ENCODE peak calls at places on chromosomes 4 and X, in seven cellular contexts. A, J, V, L, B, U and K are unnamed samples.
A peak's percentile ranks its signal among the peaks of the same experiment; 100 is the strongest.

GRCh38 chrX:9144643-9145290 is 110.8 kb upstream of the FAM9B start:
- DNase-seq in A (no peak), J (no peak), V (peak; percentile 31), L (peak; percentile 51), B (no peak), U (no peak), K (no peak)

GRCh38 chrX:136767104-136767941 is 13.4 kb downstream of the ARHGEF6 start:
- DNase-seq in A (peak; percentile 53), J (peak; percentile 45), V (peak; percentile 60), L (peak; percentile 75), B (peak; percentile 59), U (peak; percentile 52), K (peak; percentile 84)

GRCh38 chr4:1630266-1630665 is 53.8 kb downstream of the FAM53A start:
- DNase-seq in A (no peak), J (no peak), V (no peak), L (no peak), B (no peak), U (no peak), K (no peak)

GRCh38 chr4:108114503-108114902 is 54.2 kb downstream of the LEF1 start:
- DNase-seq in A (no peak), J (no peak), V (no peak), L (no peak), B (no peak), U (no peak), K (no peak)

GRCh38 chr4:1993169-1993516 is 15.6 kb downstream of the NELFA start:
- DNase-seq in A (no peak), J (no peak), V (no peak), L (no peak), B (no peak), U (no peak), K (no peak)

GRCh38 chr4:128776794-128777216 is 32.7 kb upstream of the JADE1 start:
- DNase-seq in A (peak; percentile 64), J (peak; percentile 70), V (peak; percentile 94), L (peak; percentile 91), B (peak; percentile 65), U (peak; percentile 97), K (peak; percentile 89)

GRCh38 chrX:106899841-106900240 is 3.3 kb downstream of the RIPPLY1 start:
- DNase-seq in A (no peak), J (no peak), V (no peak), L (no peak), B (no peak), U (no peak), K (no peak)

GRCh38 chr4:88147799-88148217 is 10.6 kb downstream of the ABCG2 start:
- DNase-seq in A (no peak), J (no peak), V (no peak), L (no peak), B (peak; percentile 31), U (no peak), K (no peak)

GRCh38 chrX:7133036-7133412 is 14.5 kb upstream of the STS start:
- DNase-seq in A (no peak), J (peak; percentile 58), V (no peak), L (peak; percentile 10), B (no peak), U (peak; percentile 51), K (peak; percentile 53)

GRCh38 chrX:80285131-80285773 is 135.0 kb upstream of the TENT5D start:
- DNase-seq in A (peak; percentile 0), J (no peak), V (no peak), L (peak; percentile 26), B (peak; percentile 71), U (no peak), K (no peak)

GRCh38 chr4:81915430-81915829 is 443.7 kb upstream of the RASGEF1B start:
- DNase-seq in A (no peak), J (no peak), V (no peak), L (no peak), B (no peak), U (no peak), K (no peak)

GRCh38 chr4:92265066-92265465 is 38.7 kb upstream of the GRID2 start:
- DNase-seq in A (no peak), J (peak; percentile 26), V (peak; percentile 47), L (no peak), B (no peak), U (peak; percentile 1), K (no peak)

GRCh38 chrX:52280812-52281211 is 88.0 kb upstream of the XAGE2 start:
- DNase-seq in A (no peak), J (no peak), V (no peak), L (no peak), B (no peak), U (no peak), K (no peak)

GRCh38 chrX:39652336-39652735 is 445.4 kb downstream of the BCOR start:
- DNase-seq in A (peak; percentile 25), J (peak; percentile 1), V (peak; percentile 11), L (peak; percentile 39), B (peak; percentile 58), U (no peak), K (no peak)

GRCh38 chr4:4492161-4492847 is 49.5 kb downstream of the STX18 start:
- DNase-seq in A (no peak), J (peak; percentile 86), V (peak; percentile 66), L (peak; percentile 79), B (no peak), U (no peak), K (no peak)

GRCh38 chrX:30065226-30065625 is 150.1 kb upstream of the MAGEB2 start:
- DNase-seq in A (no peak), J (peak; percentile 0), V (no peak), L (peak; percentile 6), B (peak; percentile 27), U (peak; percentile 55), K (no peak)

GRCh38 chr4:26717332-26717731 is 133.4 kb downstream of the TBC1D19 start:
- DNase-seq in A (no peak), J (peak; percentile 8), V (peak; percentile 68), L (peak; percentile 92), B (peak; percentile 67), U (peak; percentile 80), K (no peak)

GRCh38 chr4:18568600-18568999 is 547.0 kb upstream of the LCORL start:
- DNase-seq in A (no peak), J (peak; percentile 78), V (no peak), L (no peak), B (no peak), U (no peak), K (peak; percentile 47)

GRCh38 chr4:77695769-77696168 is 90.1 kb downstream of the CXCL13 start:
- DNase-seq in A (peak; percentile 50), J (peak; percentile 88), V (peak; percentile 95), L (peak; percentile 96), B (peak; percentile 91), U (peak; percentile 97), K (peak; percentile 87)

GRCh38 chrX:48028091-48028490 is 21.3 kb downstream of the SPACA5 start:
- DNase-seq in A (no peak), J (no peak), V (no peak), L (no peak), B (no peak), U (no peak), K (no peak)

GRCh38 chr4:37604464-37604863 is 81.7 kb downstream of the RELL1 start:
- DNase-seq in A (no peak), J (peak; percentile 28), V (peak; percentile 49), L (peak; percentile 75), B (peak; percentile 62), U (peak; percentile 50), K (no peak)

GRCh38 chr4:67327245-67327860 is 217.9 kb downstream of the CENPC start:
- DNase-seq in A (peak; percentile 41), J (peak; percentile 62), V (peak; percentile 47), L (peak; percentile 68), B (peak; percentile 90), U (peak; percentile 16), K (no peak)

GRCh38 chr4:128810331-128810870 is 901 bp downstream of the JADE1 start:
- DNase-seq in A (peak; percentile 42), J (no peak), V (peak; percentile 52), L (peak; percentile 65), B (peak; percentile 13), U (peak; percentile 64), K (peak; percentile 92)

GRCh38 chr4:155187989-155188388 is 20.4 kb upstream of the NPY2R start:
- DNase-seq in A (no peak), J (no peak), V (no peak), L (no peak), B (no peak), U (no peak), K (no peak)

GRCh38 chr4:7002336-7002735 is 40.8 kb upstream of the TADA2B start:
- DNase-seq in A (no peak), J (no peak), V (no peak), L (no peak), B (no peak), U (no peak), K (no peak)

GRCh38 chr4:128229458-128229805 is 58.2 kb downstream of the PGRMC2 start:
- DNase-seq in A (no peak), J (no peak), V (peak; percentile 21), L (peak; percentile 24), B (peak; percentile 34), U (peak; percentile 89), K (no peak)

GRCh38 chr4:18479825-18480224 is 458.3 kb upstream of the LCORL start:
- DNase-seq in A (no peak), J (no peak), V (no peak), L (no peak), B (no peak), U (no peak), K (no peak)

GRCh38 chr4:147136308-147136707 is 190.6 kb upstream of the TTC29 start:
- DNase-seq in A (no peak), J (no peak), V (peak; percentile 99), L (no peak), B (no peak), U (no peak), K (no peak)

GRCh38 chr4:8195841-8196460 is 3.1 kb upstream of the SH3TC1 start:
- DNase-seq in A (no peak), J (peak; percentile 24), V (no peak), L (no peak), B (peak; percentile 10), U (no peak), K (peak; percentile 80)

GRCh38 chr4:170697045-170697444 is 607.3 kb upstream of the AADAT start:
- DNase-seq in A (no peak), J (no peak), V (no peak), L (no peak), B (no peak), U (no peak), K (no peak)
- H3K4me2 ChIP-seq in A (no peak overlapping the region), J (no peak overlapping the region), V (no peak overlapping the region), L (no peak overlapping the region), B (no peak overlapping the region), U (no peak overlapping the region), K (no peak overlapping the region)

DNA sequence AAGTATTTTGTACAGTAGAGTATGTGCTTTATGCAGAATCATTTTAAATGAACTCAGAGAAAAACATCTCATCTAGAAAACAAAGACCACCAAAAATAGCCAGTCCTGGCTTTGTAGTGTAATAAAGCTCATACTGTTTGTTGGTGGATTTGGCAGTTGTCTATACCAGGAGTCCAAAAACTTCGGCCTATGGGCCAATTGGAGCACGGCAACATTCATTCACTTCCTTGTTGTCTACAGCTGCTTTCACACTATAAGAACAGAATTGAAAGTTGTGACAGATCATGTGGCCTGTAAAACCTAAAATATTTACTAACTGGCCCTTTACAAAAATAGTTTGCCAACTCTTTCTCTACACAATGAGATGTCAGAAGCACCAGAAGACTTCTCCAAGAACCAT is 5.3 kb downstream of the FBXW7 start:
- DNase-seq in A (no peak), J (no peak), V (no peak), L (no peak), B (no peak), U (no peak), K (no peak)
- H3K4me2 ChIP-seq in A (no peak overlapping the region), J (no peak overlapping the region), V (no peak overlapping the region), L (no peak overlapping the region), B (no peak overlapping the region), U (no peak overlapping the region), K (no peak overlapping the region)

GRCh38 chr4:74094227-74094626 is 4.8 kb downstream of the CXCL2 start:
- DNase-seq in A (no peak), J (peak; percentile 89), V (no peak), L (no peak), B (no peak), U (no peak), K (no peak)
- H3K4me2 ChIP-seq in A (no peak overlapping the region), J (peak overlapping the region; percentile 53), V (no peak overlapping the region), L (no peak overlapping the region), B (no peak overlapping the region), U (no peak overlapping the region), K (no peak overlapping the region)

GRCh38 chr4:121973791-121974190 is 21.9 kb upstream of the TRPC3 start:
- DNase-seq in A (no peak), J (no peak), V (peak; percentile 69), L (no peak), B (no peak), U (no peak), K (no peak)
- H3K4me2 ChIP-seq in A (no peak overlapping the region), J (no peak overlapping the region), V (no peak overlapping the region), L (no peak overlapping the region), B (no peak overlapping the region), U (no peak overlapping the region), K (no peak overlapping the region)